ENCODE peak calls at places on chromosomes 16 and 17, in nine cellular contexts. One of them, this sample, is unnamed.

GRCh38 chr17:77209330-77209748 is 68.6 kb downstream of the SEC14L1 start:
- DNase-seq in coronary artery: no peak
- DNase-seq in cardiac fibroblast: no peak
- DNase-seq in left lung: no peak
- DNase-seq in brain microvascular endothelial cell: no peak
- DNase-seq in fibroblast of mammary gland: no peak
- DNase-seq in transverse colon: no peak
- DNase-seq in tibial nerve: no peak
- DNase-seq in CD8-positive, alpha-beta T cell: no peak
- DNase-seq in this sample: no peak

GRCh38 chr17:7186241-7186640 is 7.1 kb upstream of the ASGR1 start:
- DNase-seq in coronary artery: no peak
- DNase-seq in cardiac fibroblast: no peak
- DNase-seq in left lung: no peak
- DNase-seq in brain microvascular endothelial cell: no peak
- DNase-seq in fibroblast of mammary gland: peak; percentile 22
- DNase-seq in transverse colon: no peak
- DNase-seq in tibial nerve: no peak
- DNase-seq in CD8-positive, alpha-beta T cell: no peak
- DNase-seq in this sample: no peak

GRCh38 chr17:4017377-4017776 is 53.1 kb upstream of the ATP2A3 start:
- DNase-seq in coronary artery: no peak
- DNase-seq in cardiac fibroblast: no peak
- DNase-seq in left lung: no peak
- DNase-seq in brain microvascular endothelial cell: no peak
- DNase-seq in fibroblast of mammary gland: no peak
- DNase-seq in transverse colon: no peak
- DNase-seq in tibial nerve: no peak
- DNase-seq in CD8-positive, alpha-beta T cell: no peak
- DNase-seq in this sample: no peak

GRCh38 chr16:67470314-67470713 is 10.6 kb downstream of the ATP6V0D1 start:
- DNase-seq in coronary artery: no peak
- DNase-seq in cardiac fibroblast: no peak
- DNase-seq in left lung: peak; percentile 87
- DNase-seq in brain microvascular endothelial cell: no peak
- DNase-seq in fibroblast of mammary gland: no peak
- DNase-seq in transverse colon: no peak
- DNase-seq in tibial nerve: peak; percentile 52
- DNase-seq in CD8-positive, alpha-beta T cell: no peak
- DNase-seq in this sample: no peak

GRCh38 chr17:61490540-61490975 is 38.3 kb downstream of the TBX4 start:
- DNase-seq in coronary artery: peak; percentile 67
- DNase-seq in cardiac fibroblast: peak; percentile 75
- DNase-seq in left lung: no peak
- DNase-seq in brain microvascular endothelial cell: peak; percentile 79
- DNase-seq in fibroblast of mammary gland: peak; percentile 62
- DNase-seq in transverse colon: no peak
- DNase-seq in tibial nerve: no peak
- DNase-seq in CD8-positive, alpha-beta T cell: no peak
- DNase-seq in this sample: no peak

GRCh38 chr17:51000835-51001638 is 119.6 kb downstream of the SPAG9 start:
- DNase-seq in coronary artery: no peak
- DNase-seq in cardiac fibroblast: peak; percentile 81
- DNase-seq in left lung: no peak
- DNase-seq in brain microvascular endothelial cell: peak; percentile 35
- DNase-seq in fibroblast of mammary gland: peak; percentile 78
- DNase-seq in transverse colon: no peak
- DNase-seq in tibial nerve: peak; percentile 64
- DNase-seq in CD8-positive, alpha-beta T cell: no peak
- DNase-seq in this sample: no peak

GRCh38 chr16:31093132-31093703 is 1.4 kb downstream of the VKORC1 start:
- DNase-seq in coronary artery: no peak
- DNase-seq in cardiac fibroblast: peak; percentile 37
- DNase-seq in left lung: no peak
- DNase-seq in brain microvascular endothelial cell: no peak
- DNase-seq in fibroblast of mammary gland: peak; percentile 64
- DNase-seq in transverse colon: peak; percentile 33
- DNase-seq in tibial nerve: no peak
- DNase-seq in CD8-positive, alpha-beta T cell: peak; percentile 28
- DNase-seq in this sample: no peak

GRCh38 chr17:59311051-59311468 is 20.4 kb upstream of the YPEL2 start:
- DNase-seq in coronary artery: no peak
- DNase-seq in cardiac fibroblast: peak; percentile 73
- DNase-seq in left lung: no peak
- DNase-seq in brain microvascular endothelial cell: peak; percentile 49
- DNase-seq in fibroblast of mammary gland: peak; percentile 60
- DNase-seq in transverse colon: peak; percentile 32
- DNase-seq in tibial nerve: peak; percentile 61
- DNase-seq in CD8-positive, alpha-beta T cell: peak; percentile 37
- DNase-seq in this sample: no peak

GRCh38 chr17:19470529-19471261 is 59.7 kb downstream of the RNF112 start:
- DNase-seq in coronary artery: peak; percentile 79
- DNase-seq in cardiac fibroblast: peak; percentile 44
- DNase-seq in left lung: peak; percentile 64
- DNase-seq in brain microvascular endothelial cell: no peak
- DNase-seq in fibroblast of mammary gland: peak; percentile 47
- DNase-seq in transverse colon: peak; percentile 63
- DNase-seq in tibial nerve: peak; percentile 70
- DNase-seq in CD8-positive, alpha-beta T cell: no peak
- DNase-seq in this sample: no peak

GRCh38 chr16:71671165-71671564 is 45.2 kb downstream of the MARVELD3 start:
- DNase-seq in coronary artery: no peak
- DNase-seq in cardiac fibroblast: no peak
- DNase-seq in left lung: no peak
- DNase-seq in brain microvascular endothelial cell: no peak
- DNase-seq in fibroblast of mammary gland: no peak
- DNase-seq in transverse colon: no peak
- DNase-seq in tibial nerve: no peak
- DNase-seq in CD8-positive, alpha-beta T cell: no peak
- DNase-seq in this sample: no peak

GRCh38 chr16:38941-39892 is 14.2 kb downstream of the POLR3K start:
- DNase-seq in coronary artery: no peak
- DNase-seq in cardiac fibroblast: no peak
- DNase-seq in left lung: peak; percentile 68
- DNase-seq in brain microvascular endothelial cell: no peak
- DNase-seq in fibroblast of mammary gland: no peak
- DNase-seq in transverse colon: peak; percentile 77
- DNase-seq in tibial nerve: no peak
- DNase-seq in CD8-positive, alpha-beta T cell: peak; percentile 74
- DNase-seq in this sample: no peak

DNA sequence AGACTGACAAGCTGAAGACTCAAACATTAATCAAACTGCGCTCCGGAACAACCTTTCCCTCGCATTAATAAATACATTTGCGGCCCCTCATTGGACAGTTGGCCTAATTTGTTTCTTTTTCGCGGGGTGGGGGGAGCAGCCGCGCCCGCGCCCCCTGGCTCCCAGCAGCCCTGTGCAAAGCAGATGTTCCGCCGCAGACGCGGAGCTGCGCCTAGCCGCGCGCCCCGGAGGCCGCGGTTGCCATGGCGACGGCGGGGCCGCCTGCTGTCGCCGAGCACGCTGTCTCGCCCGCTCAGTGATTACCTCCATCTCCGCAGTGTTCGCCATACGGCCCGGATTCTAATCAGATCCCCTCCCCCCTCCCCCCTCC is 25.5 kb downstream of the COPZ2 start:
- DNase-seq in coronary artery: no peak
- DNase-seq in cardiac fibroblast: no peak
- DNase-seq in left lung: no peak
- DNase-seq in brain microvascular endothelial cell: no peak
- DNase-seq in fibroblast of mammary gland: no peak
- DNase-seq in transverse colon: peak; percentile 59
- DNase-seq in tibial nerve: no peak
- DNase-seq in CD8-positive, alpha-beta T cell: peak; percentile 61
- DNase-seq in this sample: no peak
- TF ChIP-seq CTCF in coronary artery: no peak
- TF ChIP-seq CTCF in cardiac fibroblast: no peak
- TF ChIP-seq CTCF in left lung: no peak
- TF ChIP-seq CTCF in brain microvascular endothelial cell: no peak
- TF ChIP-seq CTCF in fibroblast of mammary gland: no peak
- TF ChIP-seq CTCF in transverse colon: no peak
- TF ChIP-seq CTCF in tibial nerve: no peak
- TF ChIP-seq CTCF in CD8-positive, alpha-beta T cell: no peak
- TF ChIP-seq CTCF in this sample: no peak

GRCh38 chr17:35167666-35168065 is 20.0 kb downstream of the UNC45B start:
- DNase-seq in coronary artery: no peak
- DNase-seq in cardiac fibroblast: peak; percentile 59
- DNase-seq in left lung: no peak
- DNase-seq in brain microvascular endothelial cell: peak; percentile 29
- DNase-seq in fibroblast of mammary gland: peak; percentile 67
- DNase-seq in transverse colon: no peak
- DNase-seq in tibial nerve: no peak
- DNase-seq in CD8-positive, alpha-beta T cell: no peak
- DNase-seq in this sample: no peak
- TF ChIP-seq CTCF in coronary artery: no peak
- TF ChIP-seq CTCF in cardiac fibroblast: no peak
- TF ChIP-seq CTCF in left lung: no peak
- TF ChIP-seq CTCF in brain microvascular endothelial cell: no peak
- TF ChIP-seq CTCF in fibroblast of mammary gland: no peak
- TF ChIP-seq CTCF in transverse colon: no peak
- TF ChIP-seq CTCF in tibial nerve: no peak
- TF ChIP-seq CTCF in CD8-positive, alpha-beta T cell: no peak
- TF ChIP-seq CTCF in this sample: no peak

DNA sequence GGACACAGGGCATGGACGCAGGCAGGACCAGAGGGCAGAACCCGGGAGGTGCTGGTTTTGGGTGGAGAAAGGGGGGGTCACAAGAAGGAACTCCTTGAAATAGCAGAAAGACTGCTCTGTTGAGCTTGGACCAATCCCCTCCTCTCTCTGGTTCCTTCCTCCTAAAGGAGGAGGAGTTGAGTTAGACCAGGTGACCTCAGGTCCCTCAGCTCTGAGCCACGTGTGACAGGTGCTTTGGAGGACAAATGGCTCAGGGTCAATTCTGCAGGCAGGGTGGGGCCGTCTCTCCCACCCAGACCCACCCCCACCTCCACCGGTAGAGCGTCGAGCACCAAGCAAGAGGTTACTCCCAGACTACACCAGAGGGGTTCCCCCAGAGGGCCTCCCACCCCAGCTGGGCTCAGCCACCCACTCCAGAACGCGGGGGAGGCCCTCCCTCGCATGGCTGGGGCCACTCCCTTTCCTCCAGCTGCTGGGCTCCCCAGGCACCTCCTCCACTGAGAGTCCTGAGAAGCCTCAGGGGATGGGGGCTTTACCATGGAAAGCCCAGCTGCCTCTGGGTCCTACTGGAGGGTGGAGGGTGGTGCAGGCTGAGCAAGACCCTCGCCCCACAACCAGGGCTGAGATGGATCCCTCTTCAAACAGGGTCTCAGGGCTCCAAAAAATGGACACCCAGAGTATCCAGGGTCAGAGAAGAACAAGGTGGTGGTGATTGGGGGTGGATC is 7.7 kb downstream of the MYO1C start:
- DNase-seq in coronary artery: peak; percentile 81
- DNase-seq in cardiac fibroblast: peak; percentile 52
- DNase-seq in left lung: peak; percentile 72
- DNase-seq in brain microvascular endothelial cell: no peak
- DNase-seq in fibroblast of mammary gland: no peak
- DNase-seq in transverse colon: peak; percentile 79
- DNase-seq in tibial nerve: no peak
- DNase-seq in CD8-positive, alpha-beta T cell: peak; percentile 70
- DNase-seq in this sample: no peak
- TF ChIP-seq CTCF in coronary artery: no peak
- TF ChIP-seq CTCF in cardiac fibroblast: peak; percentile 26
- TF ChIP-seq CTCF in left lung: peak; percentile 9
- TF ChIP-seq CTCF in brain microvascular endothelial cell: peak; percentile 42
- TF ChIP-seq CTCF in fibroblast of mammary gland: no peak
- TF ChIP-seq CTCF in transverse colon: no peak
- TF ChIP-seq CTCF in tibial nerve: peak; percentile 16
- TF ChIP-seq CTCF in CD8-positive, alpha-beta T cell: no peak
- TF ChIP-seq CTCF in this sample: no peak

DNA sequence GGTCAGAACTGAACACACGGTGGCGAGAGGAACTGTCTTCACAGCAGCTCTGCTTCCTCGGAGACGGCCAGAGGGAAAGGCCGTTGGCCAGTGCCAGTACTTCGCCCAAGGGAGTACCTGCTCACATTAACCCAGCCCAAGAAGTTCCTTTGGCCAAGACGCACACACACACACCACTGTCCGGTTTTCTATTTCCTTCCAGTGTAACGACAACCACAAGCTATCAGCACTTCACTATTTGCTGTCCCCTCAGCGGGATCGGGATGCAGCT is 735 bp upstream of the GGNBP2 start:
- DNase-seq in coronary artery: peak; percentile 80
- DNase-seq in cardiac fibroblast: peak; percentile 67
- DNase-seq in left lung: peak; percentile 63
- DNase-seq in brain microvascular endothelial cell: peak; percentile 47
- DNase-seq in fibroblast of mammary gland: peak; percentile 64
- DNase-seq in transverse colon: no peak
- DNase-seq in tibial nerve: no peak
- DNase-seq in CD8-positive, alpha-beta T cell: no peak
- DNase-seq in this sample: peak; percentile 59
- TF ChIP-seq CTCF in coronary artery: no peak
- TF ChIP-seq CTCF in cardiac fibroblast: peak; percentile 23
- TF ChIP-seq CTCF in left lung: no peak
- TF ChIP-seq CTCF in brain microvascular endothelial cell: peak; percentile 34
- TF ChIP-seq CTCF in fibroblast of mammary gland: peak; percentile 27
- TF ChIP-seq CTCF in transverse colon: no peak
- TF ChIP-seq CTCF in tibial nerve: peak; percentile 28
- TF ChIP-seq CTCF in CD8-positive, alpha-beta T cell: no peak
- TF ChIP-seq CTCF in this sample: peak; percentile 30